ENCODE peak calls at places on chromosomes 13 and 19, in ten cellular contexts. Z, V, W, Y, P, K, I, E, B and G are unnamed samples. For H3K4me1, the result is how much of the 10 kb centered on the place peaks cover.

GRCh38 chr13:39501711-39502324 is 101.2 kb downstream of the LHFPL6 start:
- DNase-seq in E (no peak), Y (peak), V (no peak), P (no peak), B (no peak), I (no peak), Z (no peak), K (no peak), W (no peak), G (no peak)

GRCh38 chr13:106156468-106156867 is 379.0 kb downstream of the EFNB2 start:
- DNase-seq in Z (no peak), K (no peak), P (peak), W (no peak), B (no peak), Y (no peak), V (no peak), E (no peak), I (no peak), G (peak)

GRCh38 chr13:34243396-34243795 is 425.4 kb downstream of the RFC3 start:
- DNase-seq in E (no peak), Z (no peak), P (no peak), V (no peak), I (no peak), W (no peak), B (no peak), Y (no peak), K (no peak), G (no peak)

GRCh38 chr13:51643114-51643881 is 59.0 kb downstream of the WDFY2 start:
- DNase-seq in Y (no peak), Z (no peak), P (peak), E (peak), W (peak), V (no peak), K (no peak), I (no peak), B (no peak), G (peak)

GRCh38 chr19:13008926-13009787 is 13.9 kb downstream of the NFIX start:
- DNase-seq in P (no peak), Y (no peak), I (no peak), B (no peak), V (no peak), E (no peak), K (no peak), Z (no peak), W (no peak), G (no peak)

GRCh38 chr13:28540612-28541011 is 45.7 kb upstream of the FLT1 start:
- DNase-seq in Y (no peak), V (no peak), Z (no peak), K (no peak), I (no peak), W (no peak), B (no peak), E (no peak), P (peak), G (no peak)

GRCh38 chr13:112242777-112243176 is 133.4 kb upstream of the SPACA7 start:
- DNase-seq in K (no peak), B (no peak), P (no peak), Y (peak), V (no peak), I (no peak), W (no peak), Z (no peak), E (no peak), G (no peak)

GRCh38 chr13:74774252-74774651 is 640.0 kb upstream of the KLF12 start:
- DNase-seq in W (no peak), E (no peak), P (peak), B (no peak), Y (no peak), Z (no peak), V (no peak), K (no peak), I (no peak), G (no peak)

GRCh38 chr13:68190826-68191225 is 960.7 kb upstream of the PCDH9 start:
- DNase-seq in Y (no peak), K (no peak), I (no peak), B (no peak), V (no peak), Z (no peak), W (no peak), P (no peak), E (no peak), G (peak)

GRCh38 chr19:34733266-34733825 is 697 bp upstream of the ZNF181 start:
- DNase-seq in V (peak), E (no peak), I (peak), B (no peak), K (no peak), Z (no peak), Y (no peak), P (no peak), W (no peak), G (no peak)

GRCh38 chr13:40639226-40639681 is 27.2 kb downstream of the FOXO1 start:
- DNase-seq in Y (no peak), W (no peak), P (peak), Z (no peak), E (no peak), I (no peak), B (no peak), V (no peak), K (peak), G (no peak)

GRCh38 chr13:40631605-40632004 is 34.8 kb downstream of the FOXO1 start:
- DNase-seq in V (no peak), P (no peak), B (no peak), K (no peak), I (no peak), E (peak), W (no peak), Z (no peak), Y (no peak), G (no peak)

GRCh38 chr13:40637644-40638043 is 28.8 kb downstream of the FOXO1 start:
- DNase-seq in Y (no peak), E (no peak), K (no peak), W (no peak), Z (no peak), B (no peak), V (no peak), P (no peak), I (no peak), G (no peak)

GRCh38 chr13:40632915-40633314 is 33.5 kb downstream of the FOXO1 start:
- DNase-seq in P (no peak), Z (no peak), V (no peak), Y (no peak), B (no peak), K (no peak), I (no peak), E (no peak), W (no peak), G (no peak)

DNA sequence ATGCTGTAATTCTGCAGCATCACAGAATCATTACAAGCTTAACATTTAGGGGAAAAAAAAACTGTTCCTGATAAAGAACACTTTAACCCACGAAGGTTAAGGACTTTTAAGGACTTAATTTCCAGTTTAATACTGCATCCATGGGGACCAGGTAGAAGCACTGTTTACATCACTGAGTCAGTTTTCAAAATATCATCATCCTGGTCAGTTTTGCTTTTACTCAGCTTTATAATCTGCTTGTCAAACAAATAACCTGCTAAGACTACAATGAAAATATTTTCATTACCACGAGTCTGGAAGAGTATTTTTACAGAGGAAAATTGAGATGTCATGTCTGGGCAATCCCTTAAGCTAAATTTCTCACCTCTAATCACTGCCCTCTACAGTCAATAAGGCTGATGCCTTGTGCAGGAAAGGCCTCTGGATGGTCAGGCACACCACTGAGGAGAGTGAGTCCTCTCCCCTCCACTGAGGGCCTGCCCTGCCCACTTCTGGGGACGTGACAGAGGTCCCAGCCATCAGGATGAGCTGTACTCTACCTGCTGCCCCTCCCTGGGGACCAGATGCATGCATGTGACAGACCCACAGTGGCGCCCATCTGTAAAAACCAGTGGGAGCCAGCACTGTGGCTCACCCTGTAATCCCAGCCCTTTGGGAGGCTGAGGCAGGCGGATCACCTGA is 31.0 kb downstream of the FOXO1 start:
- DNase-seq in W (no peak), Y (no peak), Z (no peak), I (no peak), P (no peak), K (no peak), B (no peak), E (no peak), V (no peak), G (no peak)
- H3K4me1 ChIP-seq in W (under half), Y (under half), Z (under half), I (half or more), P (under half), K (under half), B (under half), E (half or more), V (under half), G (under half)

DNA sequence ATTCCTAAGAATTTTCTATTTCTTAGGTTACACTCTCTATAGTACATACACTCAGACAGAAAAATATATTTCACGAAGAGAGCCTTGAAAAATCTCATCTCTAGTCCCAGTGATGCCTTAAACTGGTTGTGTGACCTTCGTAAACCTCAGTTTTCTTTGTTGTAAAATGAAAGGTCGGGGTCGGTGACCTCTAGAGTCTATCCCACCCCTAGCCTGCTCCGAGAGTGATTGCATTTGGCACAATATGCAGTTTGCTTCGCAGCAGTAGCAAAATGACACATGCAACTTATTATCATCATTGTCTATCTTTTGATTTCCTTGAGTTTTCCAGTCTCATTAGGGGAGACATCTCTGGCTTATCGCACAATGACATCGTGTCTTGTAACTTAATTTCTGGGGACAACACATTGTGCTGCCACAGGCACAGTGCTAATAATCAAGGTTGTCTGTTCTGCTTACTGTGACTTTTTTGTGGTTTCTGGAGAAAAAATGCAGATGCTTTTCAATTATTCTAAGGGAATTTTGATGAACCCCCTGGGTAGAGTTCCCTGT is 115.0 kb downstream of the GGACT start:
- DNase-seq in E (no peak), Z (no peak), V (no peak), B (no peak), P (no peak), Y (no peak), K (no peak), W (no peak), I (no peak), G (no peak)
- H3K4me1 ChIP-seq in E (under half), Z (under half), V (under half), B (under half), P (under half), Y (under half), K (under half), W (under half), I (under half), G (under half)

DNA sequence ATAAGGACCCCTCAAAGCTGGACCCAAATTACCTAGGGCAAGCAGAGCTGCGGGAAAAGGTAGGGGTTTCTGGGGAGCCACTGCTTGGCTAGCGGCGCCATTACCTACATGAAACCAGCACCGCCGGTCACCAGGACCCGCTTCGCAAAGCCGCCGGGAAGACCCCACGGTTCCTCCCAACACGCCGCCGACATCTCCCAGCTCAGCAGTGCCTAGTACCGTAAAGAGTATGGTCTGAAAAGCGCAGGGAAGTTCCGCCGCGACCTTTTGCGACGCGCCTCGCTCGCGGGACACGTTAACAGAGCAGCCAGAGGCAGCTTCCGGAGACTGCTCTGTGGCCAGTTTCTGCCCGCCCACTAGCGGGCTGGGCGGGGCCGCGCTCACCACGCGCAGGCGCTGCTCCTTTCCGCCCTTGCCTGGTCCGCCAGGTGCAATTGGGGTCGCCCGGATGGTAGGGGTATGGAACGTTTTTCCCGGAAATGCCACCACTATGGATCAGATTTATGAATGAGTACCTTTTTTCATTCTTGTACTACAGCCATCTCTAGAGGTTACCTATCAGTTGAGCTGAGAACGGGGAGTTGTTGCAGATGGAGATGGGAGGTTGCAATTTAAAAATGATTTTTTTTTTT is at the start of gene TGDS:
- DNase-seq in Y (peak), E (peak), K (peak), I (peak), P (peak), B (peak), Z (peak), V (peak), W (peak), G (peak)
- H3K4me1 ChIP-seq in Y (under half), E (under half), K (under half), I (under half), P (under half), B (under half), Z (under half), V (under half), W (under half), G (under half)

GRCh38 chr19:50272263-50272897 is 56.8 kb downstream of the KCNC3 start:
- DNase-seq in I (peak), W (no peak), Y (no peak), Z (no peak), K (peak), E (no peak), B (no peak), P (no peak), V (no peak), G (no peak)
- H3K4me1 ChIP-seq in I (under half), W (under half), Y (under half), Z (under half), K (under half), E (under half), B (under half), P (under half), V (under half), G (under half)

DNA sequence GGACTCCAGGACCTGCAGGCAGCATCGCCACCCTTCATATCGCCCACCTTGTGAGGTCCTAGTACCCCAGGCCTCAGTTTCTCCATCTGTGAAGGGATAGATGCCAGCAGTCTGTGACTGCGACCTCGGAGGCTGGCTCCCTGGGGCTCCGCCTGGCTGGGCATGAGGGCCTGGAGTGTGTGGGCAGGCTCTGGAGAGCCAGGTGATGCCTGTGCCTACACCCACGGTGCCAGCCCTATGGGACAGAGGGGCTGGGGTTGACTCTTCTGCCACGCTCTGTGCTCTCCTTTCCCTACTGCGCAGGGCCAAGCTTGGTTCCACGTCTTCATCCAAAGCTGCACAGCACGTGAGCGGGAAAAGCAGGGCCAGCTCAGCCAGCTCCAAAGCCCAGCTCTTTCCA is 26.0 kb upstream of the NFIC start:
- DNase-seq in B (no peak), W (no peak), P (no peak), K (no peak), I (no peak), E (no peak), V (no peak), Z (no peak), Y (no peak), G (no peak)
- H3K4me1 ChIP-seq in B (under half), W (under half), P (under half), K (under half), I (under half), E (under half), V (under half), Z (under half), Y (half or more), G (under half)